ENCODE peak calls at places on chromosomes 1 and 21, in seven cellular contexts. L, D, G, X, R, N and K are unnamed samples.

GRCh38 chr1:186315585-186315984 is 59.5 kb downstream of the TPR start:
- DNase-seq in L (no peak), D (no peak), G (no peak), X (no peak), R (no peak), N (no peak), K (no peak)

GRCh38 chr1:67211589-67212563 is 45.6 kb downstream of the IL23R start:
- DNase-seq in L (no peak), D (peak; percentile 8), G (peak; percentile 35), X (peak; percentile 34), R (peak; percentile 67), N (no peak), K (peak; percentile 23)

GRCh38 chr21:38416791-38417190 is 81.5 kb downstream of the ERG start:
- DNase-seq in L (no peak), D (no peak), G (no peak), X (no peak), R (peak; percentile 34), N (no peak), K (no peak)

GRCh38 chr1:155012052-155012546 is 9.5 kb downstream of the ZBTB7B start:
- DNase-seq in L (peak; percentile 98), D (peak; percentile 62), G (peak; percentile 54), X (no peak), R (no peak), N (peak; percentile 88), K (peak; percentile 94)

GRCh38 chr21:36627242-36627641 is 71.7 kb upstream of the SIM2 start:
- DNase-seq in L (no peak), D (no peak), G (no peak), X (peak; percentile 41), R (peak; percentile 60), N (no peak), K (no peak)

GRCh38 chr1:150981177-150981804 is 801 bp upstream of the ANXA9 start:
- DNase-seq in L (peak; percentile 95), D (no peak), G (no peak), X (no peak), R (peak; percentile 71), N (peak; percentile 82), K (peak; percentile 96)

GRCh38 chr1:184299076-184299790 is 87.6 kb upstream of the C1orf21 start:
- DNase-seq in L (no peak), D (no peak), G (peak; percentile 83), X (peak; percentile 95), R (peak; percentile 77), N (no peak), K (no peak)

GRCh38 chr1:230031131-230031530 is 35.9 kb upstream of the GALNT2 start:
- DNase-seq in L (no peak), D (no peak), G (peak; percentile 14), X (no peak), R (peak; percentile 45), N (no peak), K (no peak)

GRCh38 chr1:73998348-73998959 is 199.5 kb downstream of the LRRIQ3 start:
- DNase-seq in L (no peak), D (no peak), G (peak; percentile 30), X (peak; percentile 32), R (peak; percentile 49), N (no peak), K (peak; percentile 68)

GRCh38 chr1:228860911-228861829 is 125.9 kb downstream of the RHOU start:
- DNase-seq in L (peak; percentile 22), D (no peak), G (peak; percentile 89), X (peak; percentile 87), R (peak; percentile 80), N (no peak), K (no peak)

GRCh38 chr1:245378352-245379144 is 223.8 kb downstream of the KIF26B start:
- DNase-seq in L (peak; percentile 46), D (no peak), G (no peak), X (no peak), R (peak; percentile 40), N (no peak), K (peak; percentile 71)

GRCh38 chr1:181014431-181015257 is 8.0 kb downstream of the STX6 start:
- DNase-seq in L (no peak), D (no peak), G (no peak), X (no peak), R (no peak), N (no peak), K (no peak)

GRCh38 chr1:77222496-77222895 is 3.3 kb upstream of the PIGK start:
- DNase-seq in L (peak; percentile 27), D (no peak), G (no peak), X (no peak), R (no peak), N (no peak), K (peak; percentile 58)

GRCh38 chr1:86521522-86521891 is 25.4 kb upstream of the CLCA4 start:
- DNase-seq in L (no peak), D (no peak), G (no peak), X (no peak), R (no peak), N (no peak), K (no peak)

GRCh38 chr1:53689736-53690401 is 49.1 kb downstream of the GLIS1 start:
- DNase-seq in L (no peak), D (no peak), G (no peak), X (no peak), R (no peak), N (no peak), K (peak; percentile 44)

GRCh38 chr21:16169102-16169511 is 439.3 kb downstream of the USP25 start:
- DNase-seq in L (no peak), D (no peak), G (peak; percentile 41), X (peak; percentile 8), R (no peak), N (no peak), K (no peak)

GRCh38 chr1:63746129-63746864 is 27.5 kb upstream of the ROR1 start:
- DNase-seq in L (peak; percentile 46), D (no peak), G (peak; percentile 45), X (peak; percentile 95), R (no peak), N (peak; percentile 54), K (peak; percentile 71)

GRCh38 chr1:10909697-10910489 is 102.6 kb upstream of the TARDBP start:
- DNase-seq in L (peak; percentile 80), D (no peak), G (no peak), X (no peak), R (peak; percentile 68), N (peak; percentile 95), K (peak; percentile 74)

GRCh38 chr21:26845066-26845749 is at the start of gene ADAMTS1:
- DNase-seq in L (peak; percentile 91), D (peak; percentile 88), G (peak; percentile 95), X (peak; percentile 92), R (peak; percentile 92), N (peak; percentile 91), K (peak; percentile 97)

GRCh38 chr1:99782397-99782796 is 16.0 kb upstream of the FRRS1 start:
- DNase-seq in L (no peak), D (no peak), G (no peak), X (no peak), R (no peak), N (no peak), K (no peak)
- H3K23ac ChIP-seq in L (no peak overlapping the region), D (no peak overlapping the region), G (no peak overlapping the region), X (no peak overlapping the region), R (no peak overlapping the region), N (no peak overlapping the region), K (no peak overlapping the region)

DNA sequence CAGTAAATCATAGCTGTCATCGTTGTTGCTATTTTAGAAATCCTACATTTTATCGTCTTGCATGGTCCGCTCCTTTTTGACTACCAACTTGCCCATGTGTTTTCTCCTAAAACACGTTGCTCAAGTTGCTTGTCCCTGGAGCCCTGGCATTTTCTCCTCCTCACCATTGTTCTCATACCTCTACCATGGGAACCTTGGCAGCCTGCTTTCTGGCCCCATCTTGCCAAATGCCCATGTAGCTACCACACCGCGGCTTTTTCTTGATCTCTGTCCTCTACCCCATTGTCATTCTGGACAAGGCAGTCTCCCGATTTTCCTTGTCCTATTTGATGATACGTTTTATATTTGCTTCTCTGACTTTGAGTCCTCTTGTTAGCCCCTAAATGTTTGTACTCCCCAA is 50.2 kb downstream of the MRPS6 start:
- DNase-seq in L (no peak), D (no peak), G (no peak), X (no peak), R (no peak), N (no peak), K (no peak)
- H2AK5ac ChIP-seq in L (no peak overlapping the region), D (no peak overlapping the region), G (no peak overlapping the region), X (no peak overlapping the region), R (no peak overlapping the region), N (no peak overlapping the region), K (no peak overlapping the region)

GRCh38 chr1:17911789-17912188 is 156.7 kb downstream of the ACTL8 start:
- DNase-seq in L (no peak), D (no peak), G (no peak), X (no peak), R (no peak), N (no peak), K (no peak)
- H2BK5ac ChIP-seq in L (no peak overlapping the region), D (no peak overlapping the region), G (no peak overlapping the region), X (no peak overlapping the region), R (no peak overlapping the region), N (no peak overlapping the region), K (no peak overlapping the region)

GRCh38 chr21:41834252-41834925 is 44.8 kb downstream of the PRDM15 start:
- DNase-seq in L (no peak), D (no peak), G (no peak), X (no peak), R (no peak), N (no peak), K (no peak)
- H3K23ac ChIP-seq in L (no peak overlapping the region), D (no peak overlapping the region), G (no peak overlapping the region), X (no peak overlapping the region), R (no peak overlapping the region), N (no peak overlapping the region), K (no peak overlapping the region)

GRCh38 chr1:38454236-38454635 is 405.3 kb downstream of the RRAGC start:
- DNase-seq in L (no peak), D (no peak), G (no peak), X (no peak), R (no peak), N (no peak), K (peak; percentile 53)

GRCh38 chr1:38455829-38456563 is 403.6 kb downstream of the RRAGC start:
- DNase-seq in L (no peak), D (no peak), G (no peak), X (no peak), R (no peak), N (no peak), K (no peak)

GRCh38 chr1:38456564-38456876 is 403.1 kb downstream of the RRAGC start:
- DNase-seq in L (no peak), D (no peak), G (no peak), X (no peak), R (no peak), N (no peak), K (no peak)

GRCh38 chr1:38452246-38452645 is 405.7 kb upstream of the POU3F1 start:
- DNase-seq in L (no peak), D (no peak), G (no peak), X (no peak), R (no peak), N (peak; percentile 41), K (no peak)

DNA sequence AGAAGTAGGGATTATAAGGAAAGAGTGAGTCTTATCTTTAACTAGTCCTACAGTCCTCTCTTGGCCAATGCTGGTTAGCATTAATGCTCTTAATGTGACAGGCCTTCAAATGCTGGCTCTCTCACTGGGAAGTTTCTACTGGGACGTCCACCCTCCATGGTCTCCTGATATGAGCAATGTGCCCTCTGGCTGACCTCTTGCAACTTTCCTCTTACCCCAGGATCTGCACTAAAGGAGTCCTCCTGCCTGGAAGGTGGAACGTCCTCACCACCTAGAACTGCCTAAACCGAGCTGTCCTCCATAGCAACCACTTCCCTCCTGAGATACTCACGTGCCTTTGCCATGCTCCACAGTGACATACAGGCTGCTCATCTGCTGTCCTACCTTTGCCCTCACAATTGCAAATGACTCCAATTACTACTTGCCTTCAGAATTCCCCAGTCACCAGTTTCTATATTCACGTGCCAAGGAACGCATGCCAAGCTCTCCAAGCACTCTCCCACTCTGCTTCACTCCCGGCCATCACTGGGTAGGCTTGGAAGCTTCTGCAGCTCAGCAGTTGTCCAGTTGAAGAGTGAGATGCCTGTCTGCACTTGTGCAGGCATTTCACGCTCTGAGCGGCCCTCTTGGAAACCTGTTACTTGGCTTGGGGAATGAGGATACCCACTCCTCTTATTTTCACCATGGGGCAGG is 404.7 kb downstream of the RRAGC start:
- DNase-seq in L (no peak), D (no peak), G (no peak), X (no peak), R (no peak), N (no peak), K (no peak)
- H2AK5ac ChIP-seq in L (no peak overlapping the region), D (no peak overlapping the region), G (no peak overlapping the region), X (no peak overlapping the region), R (no peak overlapping the region), N (no peak overlapping the region), K (peak overlapping the region; percentile 22)